ENCODE peak calls at places on chromosomes 5 and 9, in four cellular contexts. Q is kidney glomerular epithelial cell; Y is stimulated activated CD8-positive, alpha-beta memory T cell treated with anti-CD3 and anti-CD28 coated beads, Interleukin-15, amount 100 ng/mL, for 24 hours; F is stimulated activated CD4-positive, alpha-beta T cell treated with anti-CD3 and anti-CD28 coated beads, Interleukin-4, amount 100 ng/mL, for 24 hours. I is an unnamed sample.
A peak's percentile ranks its signal among the peaks of the same experiment; 100 is the strongest.

GRCh38 chr5:113212244-113212920 is 222.4 kb downstream of the TSSK1B start:
- DNase-seq in F (no peak), Q (peak; percentile 62), Y (no peak), I (no peak)

GRCh38 chr5:132024789-132025402 is 13.4 kb upstream of the ACSL6 start:
- DNase-seq in Y (no peak), Q (no peak), F (no peak), I (no peak)

GRCh38 chr5:234450-234849 is 16.3 kb downstream of the SDHA start:
- DNase-seq in Q (no peak), F (no peak), Y (no peak), I (no peak)

GRCh38 chr9:38126730-38127129 is 57.7 kb upstream of the SHB start:
- DNase-seq in F (no peak), Y (no peak), Q (no peak), I (no peak)

GRCh38 chr5:1999794-2000193 is 117.1 kb upstream of the IRX4 start:
- DNase-seq in F (no peak), Q (no peak), Y (no peak), I (no peak)

GRCh38 chr5:179127136-179128040 is 67.2 kb downstream of the ZNF354C start:
- DNase-seq in Y (no peak), Q (no peak), F (no peak), I (no peak)

GRCh38 chr5:14268738-14269137 is 125.6 kb downstream of the TRIO start:
- DNase-seq in Q (no peak), Y (no peak), F (no peak), I (no peak)

GRCh38 chr5:137959488-137959887 is 70.2 kb downstream of the PKD2L2 start:
- DNase-seq in F (no peak), Y (no peak), Q (no peak), I (no peak)

GRCh38 chr5:100902406-100903035 is 561 bp downstream of the ST8SIA4 start:
- DNase-seq in Q (peak; percentile 38), F (peak; percentile 52), Y (no peak), I (peak; percentile 72)

GRCh38 chr5:117881426-117882230 is 1106.7 kb downstream of the DTWD2 start:
- DNase-seq in F (no peak), Q (no peak), Y (no peak), I (no peak)

GRCh38 chr9:137184881-137185660 is 3.3 kb downstream of the ANAPC2 start:
- DNase-seq in F (no peak), Q (no peak), Y (no peak), I (no peak)

GRCh38 chr5:103582364-103582763 is 19.8 kb upstream of the NUDT12 start:
- DNase-seq in F (peak; percentile 4), Q (peak; percentile 47), Y (no peak), I (peak; percentile 10)

GRCh38 chr9:96062051-96062450 is 186.6 kb downstream of the ERCC6L2 start:
- DNase-seq in Q (no peak), Y (no peak), F (no peak), I (no peak)

GRCh38 chr9:33676746-33677505 is 118.4 kb upstream of the PRSS3 start:
- DNase-seq in Y (peak; percentile 6), Q (no peak), F (peak; percentile 5), I (peak; percentile 23)

GRCh38 chr9:93154293-93154903 is 20.3 kb upstream of the NINJ1 start:
- DNase-seq in Y (no peak), F (peak; percentile 42), Q (no peak), I (peak; percentile 69)

GRCh38 chr9:38079410-38080105 is 10.5 kb upstream of the SHB start:
- DNase-seq in Y (no peak), Q (no peak), F (no peak), I (no peak)

GRCh38 chr5:150544606-150545219 is 36.8 kb downstream of the NDST1 start:
- DNase-seq in F (peak; percentile 61), Y (peak; percentile 7), Q (peak; percentile 43), I (peak; percentile 79)

GRCh38 chr5:157550668-157551067 is 24.9 kb downstream of the ADAM19 start:
- DNase-seq in F (no peak), Y (no peak), Q (no peak), I (no peak)

GRCh38 chr9:74125916-74126315 is 371.2 kb upstream of the RORB start:
- DNase-seq in F (no peak), Y (no peak), Q (peak; percentile 63), I (no peak)

GRCh38 chr5:73624888-73625287 is 1.1 kb upstream of the ARHGEF28 start:
- DNase-seq in Q (no peak), Y (no peak), F (no peak), I (no peak)

GRCh38 chr5:16934669-16935068 is 1.4 kb downstream of the MYO10 start:
- DNase-seq in Q (no peak), Y (no peak), F (no peak), I (no peak)

I was measured in activated CD4-positive, alpha-beta memory T cell treated with anti-CD3 and anti-CD28 coated beads for 36 hours.